ENCODE peak calls at places on chromosomes 4 and X, in six cellular contexts. U is right atrium auricular region, D is left lung, Z is IMR-90, P is ascending aorta, K is neural progenitor cell. Y is an unnamed sample.

GRCh38 chr4:138602664-138603063 is 360.5 kb upstream of the SLC7A11 start:
- DNase-seq in U (no peak), D (no peak), Z (peak; percentile 26), P (no peak), K (no peak), Y (no peak)

GRCh38 chrX:87518504-87518903 is 902 bp downstream of the KLHL4 start:
- DNase-seq in U (no peak), D (no peak), Z (peak; percentile 18), P (no peak), K (no peak), Y (no peak)

GRCh38 chr4:148831945-148832344 is 389.7 kb upstream of the NR3C2 start:
- DNase-seq in U (no peak), D (no peak), Z (peak; percentile 96), P (no peak), K (no peak), Y (no peak)

GRCh38 chrX:31136144-31136572 is 64.3 kb upstream of the FTHL17 start:
- DNase-seq in U (no peak), D (no peak), Z (no peak), P (no peak), K (no peak), Y (no peak)

GRCh38 chrX:81261576-81261975 is 59.7 kb downstream of the SH3BGRL start:
- DNase-seq in U (no peak), D (no peak), Z (peak; percentile 49), P (no peak), K (no peak), Y (no peak)

GRCh38 chrX:153722704-153723350 is 1.4 kb downstream of the BCAP31 start:
- DNase-seq in U (no peak), D (no peak), Z (no peak), P (no peak), K (no peak), Y (no peak)

GRCh38 chr4:45350438-45350837 is 624.1 kb upstream of the GNPDA2 start:
- DNase-seq in U (no peak), D (no peak), Z (no peak), P (no peak), K (no peak), Y (no peak)

GRCh38 chr4:54384563-54384962 is 155.5 kb downstream of the PDGFRA start:
- DNase-seq in U (no peak), D (no peak), Z (peak; percentile 39), P (no peak), K (peak; percentile 38), Y (peak; percentile 29)

GRCh38 chr4:74038161-74039064 is at the start of gene CXCL3:
- DNase-seq in U (peak; percentile 75), D (peak; percentile 94), Z (peak; percentile 40), P (no peak), K (peak; percentile 84), Y (peak; percentile 92)

GRCh38 chr4:17597517-17597916 is 16.9 kb upstream of the MED28 start:
- DNase-seq in U (no peak), D (no peak), Z (peak; percentile 6), P (no peak), K (no peak), Y (no peak)

GRCh38 chr4:149645790-149646189 is 169.9 kb downstream of the IQCM start:
- DNase-seq in U (no peak), D (no peak), Z (no peak), P (no peak), K (peak; percentile 37), Y (no peak)

GRCh38 chr4:48162162-48162561 is 28.1 kb upstream of the TXK start:
- DNase-seq in U (no peak), D (no peak), Z (peak; percentile 35), P (no peak), K (no peak), Y (no peak)

GRCh38 chrX:114615765-114616164 is 31.9 kb downstream of the HTR2C start:
- DNase-seq in U (no peak), D (no peak), Z (no peak), P (no peak), K (no peak), Y (no peak)

GRCh38 chr4:7172508-7172907 is 19.8 kb upstream of the SORCS2 start:
- DNase-seq in U (no peak), D (no peak), Z (no peak), P (no peak), K (no peak), Y (no peak)

GRCh38 chr4:39166177-39166576 is 16.2 kb upstream of the WDR19 start:
- DNase-seq in U (no peak), D (no peak), Z (no peak), P (no peak), K (no peak), Y (no peak)

GRCh38 chrX:18194688-18195087 is 26.0 kb downstream of the BEND2 start:
- DNase-seq in U (no peak), D (no peak), Z (no peak), P (no peak), K (no peak), Y (no peak)

GRCh38 chr4:22668301-22668700 is 24.4 kb upstream of the GBA3 start:
- DNase-seq in U (no peak), D (no peak), Z (peak; percentile 22), P (no peak), K (no peak), Y (no peak)

GRCh38 chrX:71846429-71846828 is 64.2 kb upstream of the NHSL2 start:
- DNase-seq in U (no peak), D (no peak), Z (peak; percentile 73), P (no peak), K (no peak), Y (no peak)

GRCh38 chr4:1414831-1415680 is 8.8 kb upstream of the NKX1-1 start:
- DNase-seq in U (peak; percentile 34), D (peak; percentile 67), Z (no peak), P (no peak), K (no peak), Y (no peak)

GRCh38 chr4:76830612-76831474 is 67.1 kb downstream of the SOWAHB start:
- DNase-seq in U (peak; percentile 69), D (no peak), Z (peak; percentile 92), P (no peak), K (peak; percentile 50), Y (peak; percentile 31)

GRCh38 chr4:7625073-7625472 is 190.3 kb upstream of the PSAPL1 start:
- DNase-seq in U (no peak), D (no peak), Z (peak; percentile 49), P (no peak), K (no peak), Y (no peak)

GRCh38 chr4:165610679-165611551 is 232.1 kb downstream of the CPE start:
- DNase-seq in U (no peak), D (no peak), Z (no peak), P (no peak), K (peak; percentile 73), Y (no peak)

GRCh38 chrX:35699642-35700041 is 98.5 kb upstream of the MAGEB16 start:
- DNase-seq in U (no peak), D (no peak), Z (no peak), P (no peak), K (no peak), Y (no peak)

DNA sequence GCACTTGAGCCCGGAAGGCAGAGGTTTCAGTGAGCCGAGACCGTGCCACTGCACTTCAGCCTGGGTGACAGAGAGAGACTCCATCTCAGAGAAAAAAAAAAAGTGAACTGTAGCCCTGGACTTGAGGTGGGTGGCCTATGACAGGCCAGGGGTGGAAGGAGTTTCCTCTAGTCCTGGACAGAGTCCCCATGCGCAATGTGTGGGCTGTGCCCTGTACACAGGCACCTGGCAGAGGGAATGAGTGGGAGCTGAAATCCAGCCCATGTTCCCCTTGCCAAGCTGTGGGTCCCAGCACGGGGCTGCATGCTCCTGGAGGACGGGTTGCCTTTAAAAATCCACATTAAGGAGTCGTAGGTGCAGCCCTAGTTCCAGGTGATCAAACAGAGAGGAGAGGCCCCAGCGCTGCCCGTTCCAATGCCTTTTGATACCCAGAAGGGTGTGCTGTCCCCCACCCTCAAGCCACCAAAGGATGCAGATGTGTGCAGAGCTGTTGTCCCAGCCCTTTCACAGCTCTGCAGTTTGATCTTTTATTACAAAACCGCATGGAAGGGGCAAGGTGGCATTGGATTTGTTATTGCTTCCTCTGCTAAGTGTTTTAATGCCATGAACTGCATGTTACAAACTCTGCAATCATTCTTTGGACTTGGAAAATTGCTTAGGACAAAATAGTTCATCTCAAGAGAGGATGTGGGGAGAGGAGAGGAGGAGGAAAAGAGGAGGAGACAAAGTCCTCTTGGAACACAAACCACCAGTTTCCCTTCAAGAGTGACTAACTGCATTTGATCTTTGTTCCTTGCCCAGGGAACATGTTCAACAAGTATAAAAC is 38.0 kb upstream of the PDK3 start:
- DNase-seq in U (no peak), D (no peak), Z (no peak), P (no peak), K (no peak), Y (no peak)
- H3K27ac ChIP-seq in U (no peak overlapping the region), D (no peak overlapping the region), Z (no peak overlapping the region), P (peak overlapping the region; percentile 71), K (no peak overlapping the region), Y (no peak overlapping the region)

GRCh38 chr4:102732678-102733445 is 27.9 kb downstream of the MANBA start:
- DNase-seq in U (no peak), D (no peak), Z (no peak), P (no peak), K (no peak), Y (no peak)
- H3K27ac ChIP-seq in U (peak overlapping the region; percentile 53), D (peak overlapping the region; percentile 13), Z (no peak overlapping the region), P (no peak overlapping the region), K (no peak overlapping the region), Y (no peak overlapping the region)

DNA sequence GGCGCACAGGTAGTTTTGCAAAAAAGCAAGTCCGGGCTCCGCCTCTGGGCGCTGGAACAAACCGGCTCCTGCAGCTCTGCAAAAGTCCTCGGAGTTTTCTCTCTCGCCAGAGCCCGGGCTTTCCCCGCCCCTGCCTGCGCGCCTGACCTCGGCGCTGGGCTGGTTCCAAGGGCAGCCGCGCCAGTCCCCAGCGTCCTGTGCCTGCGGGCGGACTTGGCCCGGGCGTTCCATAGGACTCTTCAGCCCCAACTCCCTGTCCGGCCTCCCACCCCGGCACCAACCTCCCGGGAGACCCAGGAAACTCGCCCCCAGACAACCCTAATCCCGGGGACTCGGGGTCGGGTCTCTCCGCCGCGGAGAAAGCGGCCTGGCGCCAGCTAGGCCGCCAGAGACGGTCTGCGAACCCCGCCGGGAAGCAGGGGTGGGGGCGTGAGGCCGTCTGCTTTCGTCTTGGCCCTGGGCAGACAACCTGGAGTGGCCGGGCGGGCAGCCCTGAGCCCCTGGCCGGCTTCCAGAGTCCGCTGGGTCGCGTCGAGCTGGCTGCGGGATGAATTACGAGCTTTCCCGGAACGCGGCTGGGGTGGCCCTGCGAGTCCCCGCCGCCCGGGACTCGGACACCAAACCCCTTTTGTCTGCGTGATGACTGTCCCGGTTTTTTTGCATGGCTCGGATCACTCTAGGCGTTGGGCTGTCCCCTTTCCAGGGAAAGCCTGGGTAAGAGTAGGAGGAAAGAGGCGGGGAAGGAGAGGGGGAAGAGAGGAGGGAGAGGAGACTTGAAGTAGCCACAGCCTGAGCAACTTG is 971 bp downstream of the MXRA5 start:
- DNase-seq in U (no peak), D (peak; percentile 62), Z (no peak), P (no peak), K (peak; percentile 66), Y (peak; percentile 63)
- H3K27ac ChIP-seq in U (peak overlapping the region; percentile 70), D (no peak overlapping the region), Z (no peak overlapping the region), P (peak overlapping the region; percentile 57), K (no peak overlapping the region), Y (no peak overlapping the region)

DNA sequence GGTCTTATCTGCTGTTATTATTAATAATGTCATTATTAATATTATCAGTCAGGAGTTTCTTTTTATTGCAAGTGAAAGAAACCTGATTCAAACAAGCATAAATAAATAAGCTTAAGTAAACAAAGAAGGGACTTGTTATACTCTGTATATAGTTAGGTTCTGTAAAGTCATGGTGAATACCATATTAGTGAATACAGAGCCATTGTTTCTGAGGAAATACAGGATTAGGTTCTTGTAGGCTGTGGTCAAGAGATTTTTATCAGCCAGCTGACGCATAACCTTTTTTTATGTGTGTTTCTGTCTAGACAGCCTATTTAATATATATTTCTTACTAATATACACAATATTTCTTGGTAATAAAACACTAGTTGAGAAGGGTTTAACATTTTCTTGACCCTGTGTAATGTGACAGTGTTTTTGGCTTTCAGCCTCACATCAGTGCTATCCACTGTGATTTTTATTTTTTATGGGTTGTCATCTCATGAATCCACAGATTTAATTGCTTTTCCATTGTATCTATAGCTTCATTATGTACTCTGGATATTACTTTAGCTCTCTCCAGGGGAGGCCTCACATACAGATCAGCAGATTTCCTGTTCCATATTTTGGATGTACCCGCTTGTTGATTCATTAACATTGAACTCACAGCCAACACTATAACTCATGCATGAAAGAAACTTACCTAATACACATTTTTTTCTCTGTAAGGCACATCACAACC is 8.0 kb downstream of the HERC3 start:
- DNase-seq in U (no peak), D (no peak), Z (peak; percentile 95), P (no peak), K (no peak), Y (no peak)
- H3K27ac ChIP-seq in U (peak overlapping the region; percentile 46), D (peak overlapping the region; percentile 59), Z (no peak overlapping the region), P (peak overlapping the region; percentile 50), K (no peak overlapping the region), Y (no peak overlapping the region)

Y was measured in right cardiac atrium.